ENCODE peak calls at places on chromosomes 5 and 9, in five cellular contexts. O is hepatocyte, B is lung, E is tibial nerve, I is ovary. H is an unnamed sample.

GRCh38 chr5:32020271-32020670 is 153.8 kb downstream of the GOLPH3 start:
- DNase-seq in B (no peak), E (no peak), O (no peak), I (no peak), H (no peak)

GRCh38 chr5:45696206-45696836 is at the start of gene HCN1:
- DNase-seq in O (peak), I (peak), B (peak), E (peak), H (peak)

GRCh38 chr5:3284506-3284905 is 311.1 kb upstream of the IRX1 start:
- DNase-seq in I (no peak), O (no peak), B (no peak), E (no peak), H (no peak)

GRCh38 chr5:21199087-21199486 is 1211.1 kb upstream of the CDH18 start:
- DNase-seq in O (no peak), B (no peak), I (no peak), E (no peak), H (no peak)

GRCh38 chr5:130400091-130400490 is 495.8 kb downstream of the CHSY3 start:
- DNase-seq in I (no peak), E (no peak), B (no peak), O (peak), H (peak)

GRCh38 chr9:91775011-91775707 is 174.9 kb downstream of the ROR2 start:
- DNase-seq in E (peak), B (peak), O (peak), I (peak), H (peak)

GRCh38 chr9:129401623-129402340 is 219.1 kb downstream of the C9orf50 start:
- DNase-seq in B (no peak), E (no peak), O (no peak), I (peak), H (no peak)

GRCh38 chr5:176929654-176930053 is 30.5 kb upstream of the HK3 start:
- DNase-seq in I (no peak), B (no peak), O (no peak), E (no peak), H (no peak)

GRCh38 chr9:4796988-4797956 is 4.5 kb downstream of the RCL1 start:
- DNase-seq in I (no peak), O (peak), B (no peak), E (peak), H (peak)

GRCh38 chr5:106522296-106522695 is 1148.4 kb downstream of the EFNA5 start:
- DNase-seq in B (no peak), I (no peak), E (no peak), O (no peak), H (peak)

GRCh38 chr9:136316896-136317676 is 10.3 kb upstream of the GPSM1 start:
- DNase-seq in I (no peak), O (no peak), E (no peak), B (no peak), H (no peak)

GRCh38 chr5:96807099-96807654 is 568 bp downstream of the ERAP1 start:
- DNase-seq in E (peak), B (peak), O (peak), I (peak), H (peak)

GRCh38 chr9:100499460-100499859 is 26.5 kb downstream of the TMEFF1 start:
- DNase-seq in E (no peak), O (no peak), I (no peak), B (no peak), H (no peak)

GRCh38 chr5:14532180-14532579 is 49.4 kb upstream of the OTULINL start:
- DNase-seq in I (no peak), E (no peak), B (no peak), O (no peak), H (no peak)

GRCh38 chr5:140338336-140338735 is 8.1 kb downstream of the HBEGF start:
- DNase-seq in B (no peak), O (no peak), E (no peak), I (no peak), H (no peak)

GRCh38 chr9:77475641-77476473 is 172.3 kb downstream of the GNA14 start:
- DNase-seq in O (no peak), E (no peak), B (no peak), I (no peak), H (peak)

DNA sequence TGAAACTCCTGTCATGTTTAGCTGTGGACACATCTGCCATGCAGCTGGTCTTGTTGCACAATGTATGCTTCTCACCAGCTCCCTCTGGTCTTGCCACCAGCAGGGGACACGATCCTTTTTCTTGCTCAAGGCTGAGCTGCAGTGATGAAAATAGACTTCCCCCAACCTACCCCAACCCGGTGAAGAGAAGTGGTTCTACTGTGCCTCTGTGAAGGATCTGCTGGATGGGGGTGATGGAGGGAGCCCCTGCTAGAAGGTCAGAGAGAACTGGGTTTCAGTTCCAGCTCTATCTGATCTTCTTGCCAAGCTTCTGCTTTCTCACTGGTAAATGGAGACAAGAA is 185.3 kb upstream of the KLF4 start:
- DNase-seq in E (peak), B (no peak), I (no peak), O (no peak), H (no peak)
- H3K27ac ChIP-seq in E (no peak), B (no peak), I (no peak), O (no peak), H (no peak)

DNA sequence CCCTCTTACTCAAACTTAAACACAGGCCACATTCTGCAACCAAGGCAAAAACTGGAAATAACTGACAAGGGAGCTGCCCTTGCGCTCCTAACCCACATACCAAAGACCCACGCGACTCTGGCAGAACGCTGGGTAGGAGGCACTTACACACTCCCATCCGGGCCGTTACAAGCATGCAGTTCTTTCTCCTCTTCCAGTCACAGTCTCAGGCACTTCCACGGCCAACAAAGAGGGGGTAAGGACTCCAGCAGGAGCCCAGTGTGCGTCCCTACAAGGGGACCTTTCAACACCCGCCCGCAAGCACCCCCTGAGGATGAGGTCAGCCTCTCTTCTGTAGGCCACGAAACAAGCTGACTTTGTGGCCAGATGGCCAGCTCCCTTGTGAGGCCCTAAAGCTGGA is 57.4 kb downstream of the SERINC5 start:
- DNase-seq in I (no peak), E (no peak), O (no peak), B (no peak), H (no peak)
- H3K4me3 ChIP-seq in I (no peak), E (no peak), O (no peak), B (no peak), H (no peak)

GRCh38 chr9:126916909-126917308 is 2.3 kb downstream of the RALGPS1 start:
- DNase-seq in O (no peak), E (no peak), B (no peak), I (no peak), H (no peak)
- TF ChIP-seq CTCF in O (no peak), E (no peak), B (no peak), I (no peak), H (peak)

DNA sequence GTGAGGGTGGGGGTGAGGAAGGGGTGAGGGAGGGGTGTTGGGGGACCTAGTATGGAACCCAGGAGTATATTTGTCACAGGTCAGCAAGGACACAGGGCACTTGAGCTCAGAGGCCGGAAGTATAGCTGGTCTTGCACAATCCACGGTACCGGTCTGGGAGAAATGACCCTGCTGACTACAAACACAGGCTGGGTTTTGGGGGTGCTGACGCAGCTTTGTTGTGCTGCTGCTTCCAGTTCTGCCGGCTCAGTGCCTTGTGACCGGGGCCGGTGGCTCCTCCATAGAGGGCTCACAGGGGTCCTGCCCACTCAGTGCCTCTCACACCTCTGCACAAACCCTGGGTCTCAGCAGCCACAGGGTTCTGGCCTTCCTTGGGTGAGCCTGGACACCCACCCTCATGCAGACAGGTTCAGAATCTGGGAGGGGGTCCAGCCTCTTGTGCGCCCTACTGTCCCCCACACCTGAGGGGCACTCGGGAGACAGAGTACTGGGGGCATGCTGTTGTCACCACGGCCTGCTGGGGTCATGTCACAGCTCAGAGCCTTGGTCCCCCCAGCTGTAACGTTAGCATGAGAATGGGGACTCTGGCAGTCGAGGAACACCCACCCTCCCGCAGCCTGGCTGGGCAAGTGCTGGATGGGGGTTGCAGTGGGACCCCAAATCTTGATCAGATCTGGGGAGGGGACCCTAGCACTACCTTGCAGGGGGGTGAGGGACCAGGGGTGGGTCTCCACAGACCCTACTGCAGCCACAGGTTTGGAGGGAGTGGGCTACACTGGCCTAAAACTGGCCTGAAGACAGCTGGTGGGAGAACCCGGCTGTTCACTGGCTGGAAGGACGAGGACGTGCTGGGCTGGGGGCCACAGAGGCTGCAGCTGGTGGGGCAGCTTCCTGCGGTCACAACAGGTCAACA is 17.7 kb downstream of the NINJ1 start:
- DNase-seq in B (peak), I (peak), E (peak), O (peak), H (no peak)
- H3K27ac ChIP-seq in B (no peak), I (no peak), E (no peak), O (peak), H (no peak)

DNA sequence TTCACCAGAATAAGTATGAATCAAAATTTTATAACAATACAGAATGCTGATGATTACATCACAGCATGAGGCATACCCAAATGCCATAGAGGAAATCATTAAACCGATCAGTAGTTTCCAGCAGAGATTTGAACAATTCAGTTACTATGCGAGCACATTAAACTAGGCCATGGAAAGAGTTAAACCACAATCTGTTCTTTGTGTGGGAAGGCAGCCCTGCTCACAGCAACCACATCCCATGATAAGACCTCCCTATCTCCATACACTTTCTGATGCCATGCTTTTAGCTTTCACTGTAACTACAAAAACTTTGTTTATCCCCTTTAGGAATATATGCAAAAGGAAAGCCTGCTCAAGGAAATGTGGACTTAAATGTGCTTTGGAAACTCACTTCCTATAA is 4.5 kb downstream of the NFIB start:
- DNase-seq in I (no peak), E (no peak), B (no peak), O (no peak), H (peak)
- H3K4me3 ChIP-seq in I (no peak), E (no peak), B (no peak), O (no peak), H (no peak)

GRCh38 chr5:132737982-132738770 is 830 bp upstream of the KIF3A start:
- DNase-seq in O (no peak), B (no peak), I (no peak), E (no peak), H (no peak)

GRCh38 chr5:132733499-132734148 is 3.7 kb downstream of the KIF3A start:
- DNase-seq in B (no peak), O (no peak), I (no peak), E (no peak), H (no peak)

GRCh38 chr5:132739232-132739631 is 1.9 kb upstream of the KIF3A start:
- DNase-seq in O (no peak), I (no peak), E (no peak), B (no peak), H (no peak)

GRCh38 chr5:132734687-132735086 is 2.7 kb downstream of the KIF3A start:
- DNase-seq in I (no peak), E (no peak), O (no peak), B (no peak), H (no peak)

GRCh38 chr5:132736853-132737833 is at the start of gene KIF3A:
- DNase-seq in I (peak), B (peak), O (peak), E (peak), H (peak)
- TF ChIP-seq CTCF in I (no peak), B (no peak), O (no peak), E (no peak), H (no peak)

H was measured in brain microvascular endothelial cell.